ENCODE peak calls at places on chromosomes 16 and 17, in ten cellular contexts. A is PC-3; M is left ventricle myocardium inferior; W is body of pancreas; J is right cardiac atrium; N is effector memory CD4-positive, alpha-beta T cell; O is neural progenitor cell; D is neuronal stem cell; C is right lobe of liver; B is pancreas. G is an unnamed sample.

GRCh38 chr16:31475949-31476304 is 4.0 kb downstream of the TGFB1I1 start:
- DNase-seq in W (no peak), D (no peak), B (no peak), M (no peak), N (no peak), A (no peak), J (no peak), C (no peak), O (no peak), G (no peak)

GRCh38 chr16:3744018-3744417 is 26.7 kb upstream of the TRAP1 start:
- DNase-seq in A (no peak), D (no peak), N (no peak), M (no peak), C (no peak), B (no peak), W (peak; percentile 34), J (no peak), O (no peak), G (no peak)

GRCh38 chr17:43917348-43918025 is 10.2 kb upstream of the MPP2 start:
- DNase-seq in M (peak; percentile 43), B (no peak), N (no peak), W (peak; percentile 41), A (no peak), O (peak; percentile 66), J (peak; percentile 51), D (no peak), C (peak; percentile 57), G (no peak)

GRCh38 chr17:53950207-53950857 is 127.6 kb downstream of the KIF2B start:
- DNase-seq in J (no peak), D (no peak), W (no peak), M (no peak), B (no peak), N (no peak), O (peak; percentile 63), C (no peak), A (no peak), G (peak; percentile 11)

GRCh38 chr17:77767148-77767547 is 191.4 kb upstream of the TNRC6C start:
- DNase-seq in A (no peak), J (no peak), B (no peak), W (no peak), O (no peak), D (no peak), N (no peak), M (no peak), C (no peak), G (no peak)

GRCh38 chr17:27605409-27605808 is 25.6 kb upstream of the LGALS9 start:
- DNase-seq in W (no peak), D (no peak), B (no peak), A (no peak), C (no peak), J (no peak), M (no peak), N (no peak), O (no peak), G (no peak)

GRCh38 chr16:82481455-82481854 is 145.3 kb upstream of the CDH13 start:
- DNase-seq in W (no peak), D (no peak), N (no peak), B (no peak), A (no peak), C (no peak), O (no peak), J (no peak), M (no peak), G (no peak)

GRCh38 chr17:861364-861763 is 79.2 kb downstream of the MRM3 start:
- DNase-seq in C (no peak), D (no peak), O (no peak), J (no peak), B (no peak), W (no peak), A (no peak), M (no peak), N (no peak), G (no peak)

GRCh38 chr17:9817086-9817485 is 4.8 kb downstream of the GSG1L2 start:
- DNase-seq in N (no peak), O (no peak), B (peak; percentile 23), W (peak; percentile 42), M (no peak), A (peak; percentile 71), J (no peak), D (peak; percentile 8), C (no peak), G (no peak)

GRCh38 chr17:3415610-3416009 is 4.4 kb downstream of the OR3A3 start:
- DNase-seq in D (no peak), B (no peak), N (no peak), A (no peak), W (no peak), O (no peak), J (no peak), M (no peak), C (no peak), G (no peak)

GRCh38 chr16:78099372-78100161 is at the start of gene WWOX:
- DNase-seq in A (peak; percentile 94), M (peak; percentile 96), O (peak; percentile 99), B (peak; percentile 98), N (peak; percentile 96), D (peak; percentile 95), C (peak; percentile 98), J (peak; percentile 98), W (peak; percentile 98), G (peak; percentile 88)
- H3K27me3 ChIP-seq in A (peaks cover 4% of the 10 kb centered on the region), M (peaks cover 3% of the 10 kb centered on the region), O (no peaks in the 10 kb centered on the region), B (no peaks in the 10 kb centered on the region), N (no peaks in the 10 kb centered on the region), D (no peaks in the 10 kb centered on the region), C (no peaks in the 10 kb centered on the region), J (no peaks in the 10 kb centered on the region), W (no peaks in the 10 kb centered on the region), G (no peaks in the 10 kb centered on the region)

DNA sequence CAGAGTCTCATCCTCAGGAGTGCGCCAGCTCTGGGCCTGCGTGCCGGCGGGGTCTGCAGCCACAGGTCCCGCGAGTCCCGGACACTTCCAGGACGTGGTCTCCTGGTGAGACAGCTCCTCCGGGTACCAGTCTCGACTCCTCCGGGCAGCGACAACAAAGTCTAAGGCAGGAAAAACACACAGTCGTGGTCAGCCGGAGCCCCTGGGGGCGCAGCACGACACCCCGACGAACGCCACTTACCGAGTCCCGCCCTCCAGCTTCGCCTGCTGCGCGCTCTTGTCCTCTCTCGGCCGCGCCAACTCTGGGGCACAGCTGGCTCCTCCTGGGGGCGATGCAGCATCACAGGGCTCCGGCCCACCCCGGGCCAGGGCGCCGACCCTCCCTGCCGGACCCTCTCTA is 13.4 kb downstream of the MIS12 start:
- DNase-seq in J (no peak), W (no peak), C (no peak), M (no peak), A (no peak), O (peak; percentile 75), D (peak; percentile 35), B (no peak), N (no peak), G (no peak)
- H3K4me3 ChIP-seq in J (no peak overlapping the region), W (no peak overlapping the region), C (no peak overlapping the region), M (peak overlapping the region; percentile 69), A (peak overlapping the region; percentile 66), O (peak overlapping the region; percentile 88), D (peak overlapping the region; percentile 94), B (no peak overlapping the region), N (peak overlapping the region; percentile 59), G (no peak overlapping the region)

GRCh38 chr16:79536958-79537357 is 63.6 kb downstream of the MAF start:
- DNase-seq in M (no peak), O (no peak), J (no peak), D (no peak), W (no peak), C (no peak), A (no peak), N (no peak), B (no peak), G (no peak)

GRCh38 chr16:79533292-79533691 is 67.2 kb downstream of the MAF start:
- DNase-seq in W (no peak), J (no peak), A (no peak), C (no peak), B (no peak), O (no peak), D (no peak), N (no peak), M (no peak), G (no peak)

GRCh38 chr16:79535130-79535529 is 65.4 kb downstream of the MAF start:
- DNase-seq in M (no peak), O (no peak), N (no peak), W (no peak), B (no peak), J (no peak), A (no peak), D (no peak), C (no peak), G (no peak)

GRCh38 chr16:79532785-79533184 is 67.8 kb downstream of the MAF start:
- DNase-seq in C (no peak), J (no peak), B (no peak), M (no peak), A (no peak), O (no peak), N (no peak), D (no peak), W (no peak), G (no peak)

DNA sequence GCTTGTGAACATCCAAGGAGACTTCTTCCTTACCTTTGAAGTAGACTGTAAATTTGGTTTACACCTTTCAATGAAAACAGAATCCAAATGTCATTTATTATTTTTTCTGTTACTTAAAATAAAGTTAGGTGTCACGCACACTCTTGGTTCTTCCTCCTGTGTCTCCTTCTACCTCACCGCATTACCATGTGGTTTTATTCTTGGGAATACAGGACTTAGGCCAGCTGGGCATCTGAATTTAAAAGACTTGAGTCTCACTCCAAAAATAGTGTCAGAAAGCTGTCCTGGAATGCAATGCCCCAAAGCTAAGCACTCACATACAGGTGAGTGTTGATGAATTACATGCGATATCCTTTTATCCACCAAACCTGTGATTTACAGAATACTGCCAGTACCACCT is 66.4 kb downstream of the MAF start:
- DNase-seq in O (no peak), N (no peak), D (no peak), J (no peak), W (no peak), B (no peak), A (no peak), M (no peak), C (no peak), G (no peak)
- H3K27me3 ChIP-seq in O (no peaks in the 10 kb centered on the region), N (no peaks in the 10 kb centered on the region), D (no peaks in the 10 kb centered on the region), J (no peaks in the 10 kb centered on the region), W (no peaks in the 10 kb centered on the region), B (no peaks in the 10 kb centered on the region), A (no peaks in the 10 kb centered on the region), M (no peaks in the 10 kb centered on the region), C (no peaks in the 10 kb centered on the region), G (no peaks in the 10 kb centered on the region)

DNA sequence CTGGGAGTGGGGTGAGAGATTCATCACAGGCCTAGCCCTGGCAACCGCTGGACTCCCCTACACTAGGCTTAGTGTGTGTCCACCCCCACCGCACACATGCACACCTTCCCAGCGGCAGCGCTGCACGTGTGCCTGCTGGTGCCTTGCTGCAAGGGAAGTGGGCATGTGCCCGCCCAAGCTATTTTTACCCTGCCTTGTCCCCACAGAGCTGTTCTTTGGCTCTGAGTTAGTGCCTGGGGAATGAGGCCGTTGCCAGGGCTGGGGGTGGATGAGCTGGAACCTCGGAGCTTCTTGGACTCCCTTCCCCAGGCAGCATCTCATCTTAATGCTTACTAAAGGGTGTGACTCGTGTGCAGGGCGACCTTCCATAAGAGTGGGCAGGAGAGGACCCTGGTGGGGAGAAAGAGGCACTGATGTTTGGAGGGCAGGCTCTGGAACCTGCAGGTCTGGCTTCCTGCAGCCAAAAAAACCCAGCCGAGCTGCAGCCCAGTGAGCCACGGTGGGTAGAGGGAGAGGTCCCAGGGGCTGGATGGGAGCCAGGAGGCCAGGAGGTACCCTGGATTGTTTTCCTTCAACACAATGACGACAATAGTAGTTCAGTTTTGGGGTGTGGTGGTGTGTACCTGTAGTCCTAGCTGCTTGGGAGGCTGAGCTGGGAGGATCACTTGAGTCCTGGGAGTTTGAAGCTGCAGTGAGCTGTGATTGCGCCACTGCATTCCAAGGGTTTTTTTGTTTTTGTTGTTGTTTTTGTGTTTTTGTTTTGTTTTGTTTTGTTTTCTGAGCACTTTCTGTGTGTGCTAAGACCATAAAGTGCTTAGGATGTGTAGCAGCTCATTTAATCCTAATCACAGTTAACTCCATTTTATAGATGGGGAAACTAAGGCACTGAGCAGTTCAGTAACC is 119.0 kb downstream of the RAB11FIP4 start:
- DNase-seq in D (no peak), B (no peak), C (no peak), O (no peak), W (peak; percentile 65), J (no peak), M (peak; percentile 73), A (no peak), N (no peak), G (no peak)
- H3K4me3 ChIP-seq in D (no peak overlapping the region), B (no peak overlapping the region), C (no peak overlapping the region), O (no peak overlapping the region), W (no peak overlapping the region), J (no peak overlapping the region), M (peak overlapping the region; percentile 22), A (no peak overlapping the region), N (peak overlapping the region; percentile 31), G (no peak overlapping the region)